ENCODE peak calls at places on chromosomes 13 and 19, in nine cellular contexts. One of them, this sample, is unnamed.

GRCh38 chr19:45499196-45500180 is 1.2 kb downstream of the PPM1N start:
- DNase-seq in NCI-H2081: peak
- DNase-seq in RPMI7951: peak
- DNase-seq in GM12864: no peak
- DNase-seq in fibroblast of the aortic adventitia: no peak
- DNase-seq in coronary artery: no peak
- DNase-seq in activated T-cell treated with anti-CD3 and anti-CD28 coated beads for 1 hour: peak
- DNase-seq in GM12891: no peak
- DNase-seq in C1 segment of cervical spinal cord: no peak
- DNase-seq in this sample: no peak

GRCh38 chr19:39401549-39402416 is 4.9 kb upstream of the ZFP36 start:
- DNase-seq in NCI-H2081: no peak
- DNase-seq in RPMI7951: peak
- DNase-seq in GM12864: no peak
- DNase-seq in fibroblast of the aortic adventitia: peak
- DNase-seq in coronary artery: peak
- DNase-seq in activated T-cell treated with anti-CD3 and anti-CD28 coated beads for 1 hour: peak
- DNase-seq in GM12891: no peak
- DNase-seq in C1 segment of cervical spinal cord: no peak
- DNase-seq in this sample: no peak

GRCh38 chr13:59701261-59701660 is 462.5 kb downstream of the DIAPH3 start:
- DNase-seq in NCI-H2081: no peak
- DNase-seq in RPMI7951: no peak
- DNase-seq in GM12864: no peak
- DNase-seq in fibroblast of the aortic adventitia: no peak
- DNase-seq in coronary artery: no peak
- DNase-seq in activated T-cell treated with anti-CD3 and anti-CD28 coated beads for 1 hour: no peak
- DNase-seq in GM12891: no peak
- DNase-seq in C1 segment of cervical spinal cord: no peak
- DNase-seq in this sample: no peak

GRCh38 chr19:3094638-3095374 is 644 bp downstream of the GNA11 start:
- DNase-seq in NCI-H2081: no peak
- DNase-seq in RPMI7951: peak
- DNase-seq in GM12864: no peak
- DNase-seq in fibroblast of the aortic adventitia: no peak
- DNase-seq in coronary artery: no peak
- DNase-seq in activated T-cell treated with anti-CD3 and anti-CD28 coated beads for 1 hour: no peak
- DNase-seq in GM12891: no peak
- DNase-seq in C1 segment of cervical spinal cord: no peak
- DNase-seq in this sample: no peak

GRCh38 chr19:48296963-48297734 is 27.3 kb downstream of the ZNF114 start:
- DNase-seq in NCI-H2081: no peak
- DNase-seq in RPMI7951: no peak
- DNase-seq in GM12864: no peak
- DNase-seq in fibroblast of the aortic adventitia: no peak
- DNase-seq in coronary artery: no peak
- DNase-seq in activated T-cell treated with anti-CD3 and anti-CD28 coated beads for 1 hour: no peak
- DNase-seq in GM12891: no peak
- DNase-seq in C1 segment of cervical spinal cord: no peak
- DNase-seq in this sample: no peak

GRCh38 chr13:49774376-49775005 is 18.0 kb downstream of the KPNA3 start:
- DNase-seq in NCI-H2081: no peak
- DNase-seq in RPMI7951: no peak
- DNase-seq in GM12864: no peak
- DNase-seq in fibroblast of the aortic adventitia: no peak
- DNase-seq in coronary artery: no peak
- DNase-seq in activated T-cell treated with anti-CD3 and anti-CD28 coated beads for 1 hour: no peak
- DNase-seq in GM12891: no peak
- DNase-seq in C1 segment of cervical spinal cord: no peak
- DNase-seq in this sample: no peak

GRCh38 chr13:113489549-113490495 is 689 bp downstream of the DCUN1D2 start:
- DNase-seq in NCI-H2081: peak
- DNase-seq in RPMI7951: peak
- DNase-seq in GM12864: no peak
- DNase-seq in fibroblast of the aortic adventitia: peak
- DNase-seq in coronary artery: no peak
- DNase-seq in activated T-cell treated with anti-CD3 and anti-CD28 coated beads for 1 hour: peak
- DNase-seq in GM12891: peak
- DNase-seq in C1 segment of cervical spinal cord: peak
- DNase-seq in this sample: no peak

GRCh38 chr13:43986395-43986794 is 106.7 kb downstream of the LACC1 start:
- DNase-seq in NCI-H2081: peak
- DNase-seq in RPMI7951: no peak
- DNase-seq in GM12864: no peak
- DNase-seq in fibroblast of the aortic adventitia: no peak
- DNase-seq in coronary artery: no peak
- DNase-seq in activated T-cell treated with anti-CD3 and anti-CD28 coated beads for 1 hour: no peak
- DNase-seq in GM12891: no peak
- DNase-seq in C1 segment of cervical spinal cord: no peak
- DNase-seq in this sample: no peak

GRCh38 chr19:39409207-39409885 is 2.7 kb downstream of the ZFP36 start:
- DNase-seq in NCI-H2081: peak
- DNase-seq in RPMI7951: peak
- DNase-seq in GM12864: no peak
- DNase-seq in fibroblast of the aortic adventitia: no peak
- DNase-seq in coronary artery: peak
- DNase-seq in activated T-cell treated with anti-CD3 and anti-CD28 coated beads for 1 hour: peak
- DNase-seq in GM12891: no peak
- DNase-seq in C1 segment of cervical spinal cord: peak
- DNase-seq in this sample: no peak

GRCh38 chr13:37706041-37706440 is 107.5 kb upstream of the POSTN start:
- DNase-seq in NCI-H2081: no peak
- DNase-seq in RPMI7951: no peak
- DNase-seq in GM12864: no peak
- DNase-seq in fibroblast of the aortic adventitia: no peak
- DNase-seq in coronary artery: no peak
- DNase-seq in activated T-cell treated with anti-CD3 and anti-CD28 coated beads for 1 hour: no peak
- DNase-seq in GM12891: no peak
- DNase-seq in C1 segment of cervical spinal cord: no peak
- DNase-seq in this sample: no peak

GRCh38 chr19:13122275-13122878 is 4.3 kb downstream of the NACC1 start:
- DNase-seq in NCI-H2081: no peak
- DNase-seq in RPMI7951: no peak
- DNase-seq in GM12864: no peak
- DNase-seq in fibroblast of the aortic adventitia: no peak
- DNase-seq in coronary artery: no peak
- DNase-seq in activated T-cell treated with anti-CD3 and anti-CD28 coated beads for 1 hour: no peak
- DNase-seq in GM12891: no peak
- DNase-seq in C1 segment of cervical spinal cord: no peak
- DNase-seq in this sample: no peak

GRCh38 chr19:43574424-43575155 is 737 bp downstream of the XRCC1 start:
- DNase-seq in NCI-H2081: peak
- DNase-seq in RPMI7951: peak
- DNase-seq in GM12864: no peak
- DNase-seq in fibroblast of the aortic adventitia: no peak
- DNase-seq in coronary artery: no peak
- DNase-seq in activated T-cell treated with anti-CD3 and anti-CD28 coated beads for 1 hour: no peak
- DNase-seq in GM12891: no peak
- DNase-seq in C1 segment of cervical spinal cord: no peak
- DNase-seq in this sample: peak

GRCh38 chr13:97953376-97953970 is at the start of gene IPO5:
- DNase-seq in NCI-H2081: no peak
- DNase-seq in RPMI7951: peak
- DNase-seq in GM12864: no peak
- DNase-seq in fibroblast of the aortic adventitia: no peak
- DNase-seq in coronary artery: no peak
- DNase-seq in activated T-cell treated with anti-CD3 and anti-CD28 coated beads for 1 hour: no peak
- DNase-seq in GM12891: no peak
- DNase-seq in C1 segment of cervical spinal cord: no peak
- DNase-seq in this sample: no peak

GRCh38 chr19:4449022-4449825 is 8.4 kb downstream of the UBXN6 start:
- DNase-seq in NCI-H2081: no peak
- DNase-seq in RPMI7951: no peak
- DNase-seq in GM12864: no peak
- DNase-seq in fibroblast of the aortic adventitia: peak
- DNase-seq in coronary artery: no peak
- DNase-seq in activated T-cell treated with anti-CD3 and anti-CD28 coated beads for 1 hour: no peak
- DNase-seq in GM12891: peak
- DNase-seq in C1 segment of cervical spinal cord: peak
- DNase-seq in this sample: no peak